ENCODE peak calls at places on chromosomes 5 and 9, in five cellular contexts. F, S, G, R and C are unnamed samples.

GRCh38 chr9:116899337-116900006 is 212.4 kb downstream of the TRIM32 start:
- DNase-seq in F (no peak), S (no peak), G (no peak), R (peak; percentile 30), C (peak; percentile 2)

GRCh38 chr5:143134269-143134668 is 269.2 kb downstream of the NR3C1 start:
- DNase-seq in F (no peak), S (peak; percentile 29), G (no peak), R (peak; percentile 39), C (no peak)

GRCh38 chr5:133892306-133892705 is 76.1 kb downstream of the C5orf15 start:
- DNase-seq in F (no peak), S (no peak), G (no peak), R (no peak), C (no peak)

GRCh38 chr5:66828551-66829421 is 232.6 kb downstream of the MAST4 start:
- DNase-seq in F (no peak), S (peak; percentile 92), G (peak; percentile 65), R (peak; percentile 82), C (peak; percentile 58)

GRCh38 chr5:142466195-142466951 is 141.6 kb upstream of the SPRY4 start:
- DNase-seq in F (peak; percentile 13), S (peak; percentile 55), G (no peak), R (peak; percentile 55), C (peak; percentile 41)

GRCh38 chr5:108255468-108255867 is 126.4 kb downstream of the FBXL17 start:
- DNase-seq in F (no peak), S (no peak), G (no peak), R (no peak), C (no peak)

GRCh38 chr5:30194595-30194994 is 998.9 kb upstream of the CDH6 start:
- DNase-seq in F (no peak), S (no peak), G (no peak), R (no peak), C (no peak)

GRCh38 chr5:102582706-102583105 is 83.9 kb upstream of the SLCO6A1 start:
- DNase-seq in F (no peak), S (no peak), G (no peak), R (peak; percentile 37), C (peak; percentile 77)

GRCh38 chr9:133122167-133122550 is 1.1 kb upstream of the RALGDS start:
- DNase-seq in F (no peak), S (no peak), G (no peak), R (no peak), C (no peak)

GRCh38 chr9:16119261-16119660 is 566.4 kb downstream of the CCDC171 start:
- DNase-seq in F (no peak), S (peak; percentile 6), G (no peak), R (no peak), C (no peak)

GRCh38 chr5:167050568-167051214 is 1240.8 kb upstream of the WWC1 start:
- DNase-seq in F (no peak), S (peak; percentile 22), G (no peak), R (no peak), C (no peak)

GRCh38 chr9:120873512-120873911 is 3.5 kb downstream of the PHF19 start:
- DNase-seq in F (no peak), S (no peak), G (no peak), R (peak; percentile 18), C (no peak)

GRCh38 chr5:141680751-141681201 is 1.3 kb downstream of the ARAP3 start:
- DNase-seq in F (peak; percentile 18), S (peak; percentile 80), G (no peak), R (peak; percentile 21), C (no peak)

GRCh38 chr9:70044450-70045307 is 1.0 kb downstream of the MAMDC2 start:
- DNase-seq in F (no peak), S (peak; percentile 57), G (no peak), R (peak; percentile 52), C (peak; percentile 18)

GRCh38 chr9:5799314-5799713 is 33.6 kb downstream of the ERMP1 start:
- DNase-seq in F (peak; percentile 75), S (peak; percentile 75), G (peak; percentile 34), R (peak; percentile 23), C (peak; percentile 46)

GRCh38 chr5:98902733-98903132 is 26.1 kb downstream of the CHD1 start:
- DNase-seq in F (no peak), S (peak; percentile 68), G (peak; percentile 13), R (peak; percentile 47), C (peak; percentile 24)

GRCh38 chr5:39580702-39581498 is 156.1 kb upstream of the DAB2 start:
- DNase-seq in F (peak; percentile 20), S (peak; percentile 76), G (peak; percentile 43), R (peak; percentile 33), C (peak; percentile 91)

GRCh38 chr5:30849801-30850370 is 343.6 kb upstream of the CDH6 start:
- DNase-seq in F (no peak), S (peak; percentile 88), G (peak; percentile 98), R (peak; percentile 95), C (no peak)

GRCh38 chr5:179610109-179610902 is 13.2 kb downstream of the HNRNPH1 start:
- DNase-seq in F (peak; percentile 23), S (no peak), G (no peak), R (no peak), C (no peak)

GRCh38 chr9:655875-656274 is 185.6 kb upstream of the DMRT1 start:
- DNase-seq in F (peak; percentile 71), S (peak; percentile 49), G (peak; percentile 16), R (no peak), C (peak; percentile 14)

GRCh38 chr5:108059334-108059733 is 322.6 kb downstream of the FBXL17 start:
- DNase-seq in F (no peak), S (no peak), G (no peak), R (no peak), C (no peak)

GRCh38 chr9:7145361-7146069 is 387.7 kb downstream of the KDM4C start:
- DNase-seq in F (no peak), S (no peak), G (no peak), R (no peak), C (no peak)

GRCh38 chr5:32331217-32331926 is 18.6 kb upstream of the MTMR12 start:
- DNase-seq in F (no peak), S (no peak), G (no peak), R (no peak), C (no peak)

GRCh38 chr5:111364992-111365391 is 140.8 kb downstream of the CAMK4 start:
- DNase-seq in F (peak; percentile 5), S (peak; percentile 28), G (peak; percentile 3), R (no peak), C (no peak)

GRCh38 chr9:89601306-89601705 is 3.5 kb upstream of the GADD45G start:
- DNase-seq in F (no peak), S (no peak), G (no peak), R (no peak), C (no peak)

GRCh38 chr5:142235050-142235797 is 89.6 kb downstream of the SPRY4 start:
- DNase-seq in F (no peak), S (peak; percentile 34), G (no peak), R (peak; percentile 43), C (no peak)

GRCh38 chr9:109382182-109382581 is 61.3 kb upstream of the EPB41L4B start:
- DNase-seq in F (no peak), S (no peak), G (no peak), R (no peak), C (no peak)

GRCh38 chr5:168364151-168364661 is 72.8 kb downstream of the WWC1 start:
- DNase-seq in F (no peak), S (no peak), G (peak; percentile 78), R (peak; percentile 85), C (peak; percentile 74)

GRCh38 chr9:70826562-70826961 is 294.9 kb downstream of the TRPM3 start:
- DNase-seq in F (no peak), S (no peak), G (no peak), R (no peak), C (no peak)

GRCh38 chr5:61933787-61934626 is 372.0 kb upstream of the KIF2A start:
- DNase-seq in F (peak; percentile 57), S (peak; percentile 57), G (peak; percentile 50), R (peak; percentile 36), C (peak; percentile 42)

GRCh38 chr9:131732061-131732526 is 7.8 kb downstream of the RAPGEF1 start:
- DNase-seq in F (peak; percentile 20), S (peak; percentile 27), G (no peak), R (peak; percentile 64), C (peak; percentile 86)

GRCh38 chr5:73558950-73559349 is 6.5 kb downstream of the ANKRA2 start:
- DNase-seq in F (peak; percentile 4), S (peak; percentile 43), G (no peak), R (no peak), C (no peak)

GRCh38 chr5:149162401-149163084 is 21.2 kb downstream of the ABLIM3 start:
- DNase-seq in F (no peak), S (peak; percentile 71), G (no peak), R (peak; percentile 84), C (no peak)

DNA sequence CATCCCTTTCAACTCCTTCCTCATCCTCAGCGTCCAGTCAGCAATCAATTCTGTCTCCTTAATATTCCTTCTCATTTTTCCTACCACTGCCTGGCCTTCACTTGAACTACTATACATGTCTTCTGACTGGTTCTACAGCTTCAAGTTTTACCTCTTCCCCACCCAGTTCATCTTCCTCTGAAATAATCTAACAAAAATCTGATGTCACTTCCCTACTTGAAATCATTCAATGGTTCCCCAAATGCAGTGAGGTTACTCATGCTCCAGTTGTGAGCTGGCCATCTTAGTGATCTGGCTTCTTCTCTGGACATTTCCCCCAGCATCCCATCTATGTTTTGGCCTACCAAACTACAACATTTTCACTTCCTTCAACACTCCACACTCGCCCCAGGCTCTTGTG is 14.9 kb upstream of the TMEM267 start:
- DNase-seq in F (no peak), S (no peak), G (no peak), R (no peak), C (no peak)
- H3K4me3 ChIP-seq in F (no peak overlapping the region), S (no peak overlapping the region), G (no peak overlapping the region), R (no peak overlapping the region), C (no peak overlapping the region)

GRCh38 chr5:147578228-147579024 is 68.6 kb upstream of the DPYSL3 start:
- DNase-seq in F (peak; percentile 29), S (peak; percentile 77), G (no peak), R (peak; percentile 60), C (peak; percentile 60)
- TF ChIP-seq CTCF in F (peak; percentile 37), S (peak; percentile 62), G (peak; percentile 56), R (peak; percentile 85), C (peak; percentile 82)

GRCh38 chr9:34992376-34992951 is 2.9 kb downstream of the DNAJB5 start:
- DNase-seq in F (peak; percentile 93), S (peak; percentile 93), G (peak; percentile 57), R (peak; percentile 90), C (peak; percentile 78)
- H3K4me3 ChIP-seq in F (no peak overlapping the region), S (no peak overlapping the region), G (no peak overlapping the region), R (peak overlapping the region; percentile 30), C (no peak overlapping the region)

GRCh38 chr5:15940905-15941304 is 238.7 kb downstream of the MARCHF11 start:
- DNase-seq in F (no peak), S (no peak), G (no peak), R (no peak), C (no peak)

GRCh38 chr5:15936505-15937245 is 242.9 kb downstream of the MARCHF11 start:
- DNase-seq in F (peak; percentile 4), S (no peak), G (no peak), R (no peak), C (no peak)

GRCh38 chr5:15937708-15938107 is 241.9 kb downstream of the MARCHF11 start:
- DNase-seq in F (no peak), S (no peak), G (no peak), R (no peak), C (no peak)

GRCh38 chr5:15938186-15938585 is 241.4 kb downstream of the MARCHF11 start:
- DNase-seq in F (no peak), S (no peak), G (no peak), R (no peak), C (peak; percentile 26)

DNA sequence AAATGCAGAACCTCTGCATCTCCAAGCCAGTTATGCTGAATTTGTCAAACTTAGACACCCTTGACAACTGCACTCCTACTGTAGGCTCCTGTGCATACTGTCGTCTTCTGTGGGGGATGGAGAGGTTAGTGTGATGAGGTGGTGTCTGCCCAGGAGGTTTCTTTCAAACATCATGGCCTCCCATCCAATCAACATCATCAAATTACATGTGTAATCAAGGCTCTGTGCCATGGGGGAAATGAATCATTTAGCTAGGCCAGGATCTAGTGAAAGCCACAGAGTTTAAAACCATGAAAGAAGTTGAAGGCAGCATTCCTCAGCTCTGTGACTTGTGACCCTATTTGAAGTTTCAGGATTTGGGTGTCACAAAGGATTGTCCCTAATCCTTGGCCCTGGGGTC is 240.6 kb downstream of the MARCHF11 start:
- DNase-seq in F (no peak), S (peak; percentile 92), G (peak; percentile 75), R (peak; percentile 95), C (peak; percentile 74)
- TF ChIP-seq CTCF in F (no peak), S (no peak), G (no peak), R (no peak), C (no peak)